ENCODE peak calls at places on chromosomes 16 and 17, in seven cellular contexts. M is BE2C, I is ascending aorta, J is thoracic aorta, Q is heart right ventricle, U is stomach, B is Peyer's patch. R is an unnamed sample.

GRCh38 chr17:15038656-15039055 is 226.5 kb downstream of the PMP22 start:
- DNase-seq in U (no peak), I (no peak), J (no peak), M (no peak), B (no peak), Q (no peak), R (no peak)

GRCh38 chr16:75265911-75266701 is 14.7 kb upstream of the BCAR1 start:
- DNase-seq in M (peak), U (peak), J (no peak), B (no peak), I (peak), Q (peak), R (peak)

GRCh38 chr16:87834668-87835473 is 34.4 kb downstream of the SLC7A5 start:
- DNase-seq in M (peak), I (no peak), Q (peak), J (no peak), U (no peak), B (no peak), R (no peak)

GRCh38 chr17:36030949-36031348 is 13.2 kb upstream of the CCL23 start:
- DNase-seq in M (no peak), B (no peak), U (no peak), J (no peak), I (no peak), Q (no peak), R (no peak)

GRCh38 chr16:74577882-74578366 is 29.0 kb downstream of the GLG1 start:
- DNase-seq in Q (no peak), J (no peak), U (no peak), M (no peak), I (no peak), B (no peak), R (no peak)

GRCh38 chr17:29771561-29771960 is 148.8 kb upstream of the CORO6 start:
- DNase-seq in B (no peak), U (no peak), Q (no peak), M (no peak), J (no peak), I (no peak), R (no peak)

GRCh38 chr16:12794486-12795399 is 8.9 kb downstream of the CPPED1 start:
- DNase-seq in M (no peak), J (no peak), B (no peak), I (no peak), Q (peak), U (no peak), R (no peak)

GRCh38 chr16:29898786-29899515 is 399 bp downstream of the SEZ6L2 start:
- DNase-seq in I (no peak), U (peak), J (no peak), M (peak), B (no peak), Q (no peak), R (no peak)

GRCh38 chr16:77541131-77541530 is 106.3 kb upstream of the ADAMTS18 start:
- DNase-seq in M (no peak), Q (no peak), B (no peak), I (no peak), U (no peak), J (no peak), R (no peak)

GRCh38 chr17:60327122-60327869 is 64.6 kb downstream of the USP32 start:
- DNase-seq in B (no peak), I (no peak), Q (no peak), U (no peak), M (peak), J (no peak), R (no peak)

GRCh38 chr17:40356906-40357861 is 7.4 kb downstream of the GJD3 start:
- DNase-seq in J (no peak), I (no peak), M (no peak), B (no peak), U (no peak), Q (no peak), R (no peak)

GRCh38 chr16:11016993-11017392 is 72.6 kb downstream of the CLEC16A start:
- DNase-seq in I (no peak), M (peak), U (peak), B (no peak), J (no peak), Q (peak), R (peak)

GRCh38 chr16:78836802-78837489 is 737.5 kb downstream of the WWOX start:
- DNase-seq in J (no peak), U (no peak), B (no peak), I (no peak), M (no peak), Q (no peak), R (no peak)

GRCh38 chr16:80274576-80275191 is 266.1 kb upstream of the DYNLRB2 start:
- DNase-seq in J (no peak), I (no peak), B (no peak), M (no peak), U (no peak), Q (no peak), R (no peak)

GRCh38 chr16:20904507-20905079 is 4.0 kb downstream of the LYRM1 start:
- DNase-seq in Q (no peak), U (peak), M (no peak), B (peak), J (no peak), I (no peak), R (no peak)

GRCh38 chr16:58345574-58346354 is 46.5 kb upstream of the GINS3 start:
- DNase-seq in Q (no peak), B (no peak), J (no peak), U (no peak), M (no peak), I (no peak), R (no peak)

GRCh38 chr17:50693041-50693682 is 14.6 kb downstream of the ANKRD40 start:
- DNase-seq in U (no peak), B (no peak), J (no peak), M (no peak), Q (no peak), I (no peak), R (no peak)

GRCh38 chr16:57988929-57989328 is 11.5 kb downstream of the ZNF319 start:
- DNase-seq in I (no peak), B (no peak), U (no peak), J (no peak), Q (peak), M (no peak), R (no peak)

GRCh38 chr17:146983-147761 is 9.8 kb downstream of the SCGB1C2 start:
- DNase-seq in J (no peak), U (peak), B (peak), Q (no peak), I (peak), M (no peak), R (no peak)

GRCh38 chr17:41098476-41098875 is 534 bp upstream of the KRTAP4-8 start:
- DNase-seq in B (no peak), M (no peak), I (no peak), Q (no peak), J (no peak), U (no peak), R (no peak)

GRCh38 chr16:5490499-5490898 is 392.9 kb upstream of the EEF2KMT start:
- DNase-seq in B (no peak), J (no peak), Q (no peak), U (no peak), I (no peak), M (peak), R (no peak)

GRCh38 chr16:74035816-74036215 is 260.8 kb upstream of the PSMD7 start:
- DNase-seq in B (no peak), M (peak), Q (no peak), J (no peak), U (no peak), I (no peak), R (no peak)

GRCh38 chr17:29664743-29665479 is 42.2 kb upstream of the CORO6 start:
- DNase-seq in B (no peak), J (no peak), U (no peak), I (no peak), M (no peak), Q (no peak), R (no peak)

GRCh38 chr16:89134269-89134668 is 37.3 kb upstream of the CDH15 start:
- DNase-seq in M (no peak), U (no peak), B (no peak), Q (no peak), J (no peak), I (no peak), R (no peak)

GRCh38 chr17:12421646-12422306 is 243.9 kb upstream of the MYOCD start:
- DNase-seq in Q (no peak), M (no peak), B (no peak), U (no peak), I (no peak), J (no peak), R (no peak)

GRCh38 chr17:43094129-43094834 is 30.9 kb downstream of the BRCA1 start:
- DNase-seq in I (peak), B (no peak), J (peak), U (no peak), M (no peak), Q (no peak), R (no peak)

GRCh38 chr16:79997257-79997656 is 396.7 kb upstream of the MAF start:
- DNase-seq in I (no peak), U (no peak), J (no peak), Q (no peak), M (no peak), B (no peak), R (no peak)

GRCh38 chr17:17819561-17819995 is 17.2 kb downstream of the SREBF1 start:
- DNase-seq in I (peak), B (peak), J (no peak), U (peak), M (peak), Q (peak), R (peak)

GRCh38 chr16:1157639-1158455 is 4.9 kb downstream of the CACNA1H start:
- DNase-seq in Q (peak), M (no peak), J (no peak), I (no peak), B (no peak), U (no peak), R (no peak)
- H3K4me3 ChIP-seq in Q (no peak), M (no peak), J (no peak), I (no peak), B (no peak), U (no peak), R (no peak)

GRCh38 chr17:56633681-56634080 is 40.2 kb downstream of the NOG start:
- DNase-seq in U (no peak), I (no peak), Q (no peak), B (no peak), J (no peak), M (no peak), R (no peak)
- TF ChIP-seq CTCF in U (no peak), I (no peak), Q (no peak), B (no peak), J (no peak), M (no peak), R (no peak)

GRCh38 chr17:82194765-82195164 is 17.9 kb downstream of the CCDC57 start:
- DNase-seq in M (no peak), U (no peak), J (no peak), I (no peak), Q (no peak), B (no peak), R (no peak)

GRCh38 chr17:82198092-82198491 is 14.6 kb downstream of the CCDC57 start:
- DNase-seq in B (no peak), Q (no peak), M (no peak), U (no peak), I (no peak), J (no peak), R (no peak)

GRCh38 chr17:82196273-82196672 is 16.4 kb downstream of the CCDC57 start:
- DNase-seq in B (no peak), J (no peak), Q (no peak), M (no peak), I (no peak), U (no peak), R (no peak)

GRCh38 chr17:82195675-82196258 is 16.9 kb downstream of the CCDC57 start:
- DNase-seq in I (no peak), B (no peak), M (no peak), Q (no peak), U (no peak), J (no peak), R (no peak)

GRCh38 chr17:82193520-82194236 is 19.0 kb downstream of the CCDC57 start:
- DNase-seq in U (no peak), J (no peak), M (no peak), Q (no peak), I (no peak), B (no peak), R (no peak)
- H3K4me3 ChIP-seq in U (no peak), J (no peak), M (no peak), Q (no peak), I (no peak), B (no peak), R (no peak)

GRCh38 chr16:68061396-68061795 is 23.8 kb upstream of the NFATC3 start:
- DNase-seq in B (no peak), I (no peak), M (no peak), U (no peak), Q (no peak), J (no peak), R (no peak)

GRCh38 chr16:68066763-68067162 is 18.4 kb upstream of the NFATC3 start:
- DNase-seq in Q (no peak), M (no peak), J (no peak), U (no peak), I (no peak), B (no peak), R (no peak)

GRCh38 chr16:68062910-68063393 is 22.2 kb upstream of the NFATC3 start:
- DNase-seq in B (peak), M (no peak), U (peak), I (peak), J (no peak), Q (no peak), R (no peak)

GRCh38 chr16:68065716-68066305 is 19.4 kb upstream of the NFATC3 start:
- DNase-seq in U (peak), B (peak), I (no peak), M (no peak), J (no peak), Q (no peak), R (peak)

DNA sequence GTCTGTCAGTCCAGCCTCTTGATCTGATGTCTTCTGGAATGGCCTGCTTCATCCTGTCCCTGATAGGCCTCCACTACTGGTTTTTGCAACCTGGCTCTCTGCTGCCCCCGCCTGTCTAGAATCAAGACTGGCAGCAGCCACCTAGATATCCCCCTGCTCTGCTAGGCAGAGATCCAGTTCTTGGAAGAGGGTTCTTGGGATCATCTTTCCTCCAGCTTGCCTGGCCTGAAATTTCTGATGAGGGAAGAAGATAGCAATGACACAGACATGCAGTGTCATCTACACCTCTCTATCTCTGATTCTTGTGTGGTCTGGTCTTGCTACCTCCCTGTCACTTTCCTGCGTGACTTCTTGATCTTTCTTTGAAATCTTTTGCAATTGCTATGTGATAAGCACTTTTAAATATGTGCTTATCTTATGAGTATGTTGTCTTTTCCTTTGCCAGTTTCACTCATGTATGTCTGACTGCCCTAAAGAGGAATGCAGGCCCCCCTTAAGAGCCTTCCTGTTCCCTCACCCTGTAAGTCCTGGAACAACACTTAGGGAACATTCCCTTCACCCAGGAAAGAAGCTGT is 20.3 kb upstream of the NFATC3 start:
- DNase-seq in U (peak), M (peak), J (no peak), Q (peak), I (peak), B (peak), R (peak)
- TF ChIP-seq CTCF in U (peak), M (peak), J (peak), Q (peak), I (peak), B (peak), R (peak)

GRCh38 chr17:78485416-78486168 is 91.6 kb downstream of the DNAH17 start:
- DNase-seq in I (no peak), Q (no peak), B (no peak), M (no peak), J (no peak), U (no peak), R (no peak)

GRCh38 chr17:78486946-78487680 is 90.1 kb downstream of the DNAH17 start:
- DNase-seq in Q (no peak), M (no peak), I (no peak), J (no peak), B (no peak), U (no peak), R (no peak)

GRCh38 chr17:78486228-78486802 is 90.9 kb downstream of the DNAH17 start:
- DNase-seq in J (no peak), I (no peak), U (no peak), M (no peak), Q (no peak), B (no peak), R (no peak)

GRCh38 chr17:78488156-78488555 is 89.0 kb downstream of the DNAH17 start:
- DNase-seq in U (no peak), B (no peak), I (no peak), Q (no peak), J (no peak), M (no peak), R (no peak)

DNA sequence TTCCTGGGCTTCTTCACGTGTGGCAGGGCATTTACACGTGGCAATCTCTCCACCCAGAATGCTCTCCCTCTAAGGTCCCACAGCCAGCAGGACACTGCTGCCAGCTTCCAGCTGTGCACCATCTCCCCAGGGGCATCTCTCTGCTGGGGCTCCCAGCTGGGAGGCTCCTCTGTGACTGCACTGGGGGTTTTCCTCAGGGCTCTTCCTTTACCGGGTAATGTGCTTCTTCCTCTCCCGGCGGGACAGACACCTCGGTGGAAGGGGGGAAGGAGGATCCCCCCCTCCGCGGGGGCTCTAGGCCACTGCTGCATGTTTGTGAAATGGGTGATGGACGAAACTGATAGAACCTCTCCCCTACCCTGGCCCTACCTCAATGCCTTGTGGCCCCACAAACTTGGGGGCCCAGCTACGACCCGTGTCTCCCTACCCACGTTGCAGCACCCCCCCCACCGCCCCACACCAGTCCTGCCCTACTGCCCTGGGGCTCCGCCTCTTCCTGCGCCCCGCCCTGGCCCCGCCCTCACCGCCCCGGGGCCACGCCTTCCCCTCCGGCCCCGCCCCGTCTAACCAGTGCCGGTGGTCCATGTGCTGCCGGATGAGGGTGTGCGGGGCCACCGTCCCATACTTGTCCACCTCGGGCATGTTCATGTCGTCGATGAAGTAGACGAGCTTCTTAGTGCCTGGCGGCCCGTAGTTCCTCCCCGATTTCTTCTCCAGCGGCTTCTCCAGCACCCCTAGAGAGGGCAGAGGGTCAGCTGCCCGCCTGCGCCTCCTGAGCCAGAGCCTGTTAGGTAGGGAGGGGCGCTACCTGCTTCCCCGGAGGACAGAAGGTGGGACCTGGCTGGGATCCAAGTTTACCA is 92.7 kb downstream of the DNAH17 start:
- DNase-seq in Q (no peak), B (peak), I (no peak), U (peak), J (no peak), M (no peak), R (no peak)
- H3K4me3 ChIP-seq in Q (no peak), B (peak), I (no peak), U (peak), J (peak), M (no peak), R (no peak)

R was measured in lung.